ENCODE peak calls at places on chromosomes 2 and 18, in four cellular contexts. Y is DMS 273 treated with DMSO at 0.1 percent for 48 hours, I is retina, S is Kasumi-1. E is an unnamed sample.

GRCh38 chr2:109482371-109482841 is 131.4 kb downstream of the SEPTIN10 start:
- DNase-seq in Y (peak), I (peak), S (no peak), E (no peak)

GRCh38 chr2:237201461-237202287 is 116.0 kb downstream of the COPS8 start:
- DNase-seq in Y (no peak), I (no peak), S (no peak), E (no peak)

GRCh38 chr2:31886700-31887099 is 124.1 kb downstream of the MEMO1 start:
- DNase-seq in Y (no peak), I (no peak), S (peak), E (peak)

GRCh38 chr2:207067476-207067875 is 98.3 kb downstream of the KLF7 start:
- DNase-seq in Y (no peak), I (no peak), S (no peak), E (no peak)

GRCh38 chr2:20439503-20439902 is 7.4 kb upstream of the RHOB start:
- DNase-seq in Y (no peak), I (no peak), S (peak), E (peak)

GRCh38 chr2:71949537-71949798 is 198.2 kb downstream of the CYP26B1 start:
- DNase-seq in Y (no peak), I (no peak), S (no peak), E (no peak)

GRCh38 chr2:229173810-229174359 is 97.2 kb downstream of the PID1 start:
- DNase-seq in Y (no peak), I (no peak), S (no peak), E (no peak)

GRCh38 chr2:8482432-8482831 is 199.4 kb upstream of the ID2 start:
- DNase-seq in Y (no peak), I (no peak), S (no peak), E (no peak)

GRCh38 chr18:36212301-36212977 is 25.1 kb downstream of the MOCOS start:
- DNase-seq in Y (no peak), I (no peak), S (no peak), E (no peak)

E was measured in Karpas-422.